ENCODE peak calls at places on chromosomes 11 and 22, in four cellular contexts. One of them, this sample, is unnamed.

GRCh38 chr11:2473361-2474058 is 28.7 kb downstream of the KCNQ1 start:
- DNase-seq in cardiac fibroblast: no peak
- DNase-seq in naive B cell: no peak
- DNase-seq in anterior cingulate cortex: no peak
- DNase-seq in this sample: no peak

GRCh38 chr11:38019072-38019775 is 1421.2 kb upstream of the RAG2 start:
- DNase-seq in cardiac fibroblast: peak; percentile 57
- DNase-seq in naive B cell: no peak
- DNase-seq in anterior cingulate cortex: no peak
- DNase-seq in this sample: no peak

GRCh38 chr11:75167617-75168016 is 16.7 kb downstream of the SLCO2B1 start:
- DNase-seq in cardiac fibroblast: no peak
- DNase-seq in naive B cell: no peak
- DNase-seq in anterior cingulate cortex: no peak
- DNase-seq in this sample: no peak

GRCh38 chr11:124285610-124286344 is 28.0 kb downstream of the OR8D1 start:
- DNase-seq in cardiac fibroblast: peak; percentile 75
- DNase-seq in naive B cell: no peak
- DNase-seq in anterior cingulate cortex: no peak
- DNase-seq in this sample: no peak

GRCh38 chr11:129324533-129325175 is 51.0 kb upstream of the BARX2 start:
- DNase-seq in cardiac fibroblast: no peak
- DNase-seq in naive B cell: no peak
- DNase-seq in anterior cingulate cortex: no peak
- DNase-seq in this sample: no peak

GRCh38 chr22:28570697-28571373 is 108.8 kb downstream of the TTC28 start:
- DNase-seq in cardiac fibroblast: peak; percentile 43
- DNase-seq in naive B cell: no peak
- DNase-seq in anterior cingulate cortex: no peak
- DNase-seq in this sample: no peak

GRCh38 chr22:37544955-37545702 is 15.2 kb upstream of the CDC42EP1 start:
- DNase-seq in cardiac fibroblast: peak; percentile 83
- DNase-seq in naive B cell: peak; percentile 34
- DNase-seq in anterior cingulate cortex: no peak
- DNase-seq in this sample: no peak

GRCh38 chr11:30329150-30329940 is 6.4 kb downstream of the ARL14EP start:
- DNase-seq in cardiac fibroblast: no peak
- DNase-seq in naive B cell: no peak
- DNase-seq in anterior cingulate cortex: no peak
- DNase-seq in this sample: no peak

GRCh38 chr11:115657586-115657985 is 153.4 kb upstream of the CADM1 start:
- DNase-seq in cardiac fibroblast: no peak
- DNase-seq in naive B cell: no peak
- DNase-seq in anterior cingulate cortex: no peak
- DNase-seq in this sample: no peak

GRCh38 chr11:135009125-135009524 is 597.1 kb upstream of the B3GAT1 start:
- DNase-seq in cardiac fibroblast: no peak
- DNase-seq in naive B cell: no peak
- DNase-seq in anterior cingulate cortex: no peak
- DNase-seq in this sample: no peak

GRCh38 chr22:41919357-41920224 is 4.7 kb upstream of the SHISA8 start:
- DNase-seq in cardiac fibroblast: peak; percentile 33
- DNase-seq in naive B cell: peak; percentile 88
- DNase-seq in anterior cingulate cortex: peak; percentile 5
- DNase-seq in this sample: peak; percentile 88

GRCh38 chr11:27721505-27722116 is 21.4 kb upstream of the BDNF start:
- DNase-seq in cardiac fibroblast: no peak
- DNase-seq in naive B cell: no peak
- DNase-seq in anterior cingulate cortex: no peak
- DNase-seq in this sample: no peak

GRCh38 chr11:20759541-20759940 is 90.2 kb downstream of the NELL1 start:
- DNase-seq in cardiac fibroblast: no peak
- DNase-seq in naive B cell: no peak
- DNase-seq in anterior cingulate cortex: no peak
- DNase-seq in this sample: no peak

GRCh38 chr11:118956094-118956846 is at the start of gene UPK2:
- DNase-seq in cardiac fibroblast: peak; percentile 83
- DNase-seq in naive B cell: peak; percentile 84
- DNase-seq in anterior cingulate cortex: peak; percentile 79
- DNase-seq in this sample: peak; percentile 58

GRCh38 chr22:32837142-32837541 is 35.6 kb downstream of the TIMP3 start:
- DNase-seq in cardiac fibroblast: no peak
- DNase-seq in naive B cell: no peak
- DNase-seq in anterior cingulate cortex: no peak
- DNase-seq in this sample: no peak

GRCh38 chr11:120330045-120330444 is 4.9 kb downstream of the TLCD5 start:
- DNase-seq in cardiac fibroblast: no peak
- DNase-seq in naive B cell: no peak
- DNase-seq in anterior cingulate cortex: no peak
- DNase-seq in this sample: no peak

GRCh38 chr11:134538793-134539192 is 126.8 kb upstream of the B3GAT1 start:
- DNase-seq in cardiac fibroblast: no peak
- DNase-seq in naive B cell: no peak
- DNase-seq in anterior cingulate cortex: no peak
- DNase-seq in this sample: no peak

GRCh38 chr11:83441171-83441570 is 155.0 kb upstream of the CCDC90B start:
- DNase-seq in cardiac fibroblast: no peak
- DNase-seq in naive B cell: no peak
- DNase-seq in anterior cingulate cortex: no peak
- DNase-seq in this sample: no peak

GRCh38 chr11:124069429-124070401 is 28.6 kb upstream of the OR10G7 start:
- DNase-seq in cardiac fibroblast: peak; percentile 74
- DNase-seq in naive B cell: peak; percentile 30
- DNase-seq in anterior cingulate cortex: no peak
- DNase-seq in this sample: peak; percentile 33

GRCh38 chr11:18704698-18705097 is 6.1 kb downstream of the TMEM86A start:
- DNase-seq in cardiac fibroblast: no peak
- DNase-seq in naive B cell: no peak
- DNase-seq in anterior cingulate cortex: peak; percentile 21
- DNase-seq in this sample: no peak

GRCh38 chr11:12853652-12854296 is 155.3 kb upstream of the RASSF10 start:
- DNase-seq in cardiac fibroblast: peak; percentile 49
- DNase-seq in naive B cell: no peak
- DNase-seq in anterior cingulate cortex: no peak
- DNase-seq in this sample: no peak

GRCh38 chr11:69840371-69841169 is 21.4 kb upstream of the FGF3 start:
- DNase-seq in cardiac fibroblast: no peak
- DNase-seq in naive B cell: no peak
- DNase-seq in anterior cingulate cortex: no peak
- DNase-seq in this sample: no peak

GRCh38 chr11:925496-926301 is at the start of gene AP2A2:
- DNase-seq in cardiac fibroblast: peak; percentile 94
- DNase-seq in naive B cell: peak; percentile 92
- DNase-seq in anterior cingulate cortex: peak; percentile 84
- DNase-seq in this sample: peak; percentile 92

GRCh38 chr11:62402226-62402625 is 16.6 kb upstream of the SCGB1A1 start:
- DNase-seq in cardiac fibroblast: no peak
- DNase-seq in naive B cell: no peak
- DNase-seq in anterior cingulate cortex: no peak
- DNase-seq in this sample: no peak